ENCODE peak calls at places on chromosomes 6 and 20, in nine cellular contexts. Q is nephron progenitor cell, M is H1, N is psoas muscle, I is coronary artery, B is right lobe of liver, R is bronchial epithelial cell, X is neural crest cell, Z is left ventricle myocardium inferior. F is an unnamed sample.

GRCh38 chr6:142118926-142119325 is 13.8 kb upstream of the GJE1 start:
- DNase-seq in Q (no peak), M (no peak), N (no peak), I (no peak), B (no peak), R (peak), X (no peak), Z (no peak), F (no peak)

GRCh38 chr6:16725145-16725864 is 36.0 kb downstream of the ATXN1 start:
- DNase-seq in Q (no peak), M (no peak), N (no peak), I (no peak), B (no peak), R (peak), X (no peak), Z (no peak), F (no peak)

GRCh38 chr6:155660243-155660977 is 204.8 kb upstream of the NOX3 start:
- DNase-seq in Q (peak), M (no peak), N (no peak), I (no peak), B (no peak), R (no peak), X (no peak), Z (no peak), F (no peak)

GRCh38 chr6:116542426-116542825 is 3.1 kb downstream of the TRAPPC3L start:
- DNase-seq in Q (no peak), M (no peak), N (no peak), I (no peak), B (no peak), R (no peak), X (no peak), Z (no peak), F (no peak)

GRCh38 chr6:79468116-79468515 is 69.1 kb downstream of the LCA5 start:
- DNase-seq in Q (no peak), M (no peak), N (no peak), I (no peak), B (no peak), R (no peak), X (no peak), Z (no peak), F (no peak)

GRCh38 chr6:73746776-73747175 is 50.8 kb downstream of the CD109 start:
- DNase-seq in Q (no peak), M (no peak), N (no peak), I (no peak), B (no peak), R (no peak), X (no peak), Z (no peak), F (no peak)

GRCh38 chr6:170063431-170063830 is 227.4 kb downstream of the DLL1 start:
- DNase-seq in Q (peak), M (peak), N (peak), I (peak), B (peak), R (no peak), X (no peak), Z (no peak), F (no peak)

GRCh38 chr6:37049990-37050853 is 44.8 kb downstream of the FGD2 start:
- DNase-seq in Q (no peak), M (no peak), N (peak), I (no peak), B (peak), R (no peak), X (no peak), Z (peak), F (no peak)

GRCh38 chr20:46253391-46253790 is 54.9 kb downstream of the CDH22 start:
- DNase-seq in Q (peak), M (no peak), N (peak), I (no peak), B (no peak), R (peak), X (no peak), Z (no peak), F (no peak)

GRCh38 chr20:21083825-21084325 is 22.3 kb downstream of the LINC00237 start:
- DNase-seq in Q (no peak), M (no peak), N (no peak), I (no peak), B (no peak), R (no peak), X (no peak), Z (no peak), F (no peak)

GRCh38 chr6:39403304-39403703 is 80.8 kb upstream of the KCNK16 start:
- DNase-seq in Q (no peak), M (no peak), N (no peak), I (no peak), B (no peak), R (no peak), X (no peak), Z (no peak), F (no peak)

GRCh38 chr20:34010405-34010895 is 16.7 kb downstream of the RALY start:
- DNase-seq in Q (no peak), M (no peak), N (no peak), I (no peak), B (no peak), R (no peak), X (no peak), Z (no peak), F (no peak)

GRCh38 chr6:91428953-91429560 is 842.2 kb upstream of the MAP3K7 start:
- DNase-seq in Q (no peak), M (no peak), N (no peak), I (no peak), B (no peak), R (no peak), X (no peak), Z (no peak), F (no peak)

GRCh38 chr20:17680836-17681740 is 954 bp downstream of the RRBP1 start:
- DNase-seq in Q (peak), M (peak), N (peak), I (peak), B (peak), R (peak), X (peak), Z (peak), F (no peak)

GRCh38 chr6:148559848-148560433 is 186.9 kb upstream of the UST start:
- DNase-seq in Q (peak), M (peak), N (peak), I (no peak), B (peak), R (peak), X (peak), Z (peak), F (peak)

GRCh38 chr6:90393232-90393884 is 96.7 kb upstream of the BACH2 start:
- DNase-seq in Q (peak), M (peak), N (peak), I (no peak), B (no peak), R (peak), X (peak), Z (no peak), F (peak)

GRCh38 chr6:1312444-1313363 is 806 bp downstream of the FOXQ1 start:
- DNase-seq in Q (peak), M (peak), N (no peak), I (no peak), B (peak), R (no peak), X (no peak), Z (no peak), F (no peak)

GRCh38 chr20:44209691-44210421 is 715 bp downstream of the OSER1 start:
- DNase-seq in Q (peak), M (peak), N (no peak), I (no peak), B (no peak), R (no peak), X (no peak), Z (no peak), F (no peak)

GRCh38 chr20:44207066-44207723 is 3.4 kb downstream of the OSER1 start:
- DNase-seq in Q (no peak), M (no peak), N (no peak), I (no peak), B (no peak), R (no peak), X (no peak), Z (no peak), F (no peak)

GRCh38 chr20:44208165-44208564 is 2.4 kb downstream of the OSER1 start:
- DNase-seq in Q (no peak), M (no peak), N (no peak), I (no peak), B (no peak), R (no peak), X (no peak), Z (no peak), F (no peak)

GRCh38 chr20:44210422-44211176 is at the start of gene OSER1:
- DNase-seq in Q (peak), M (peak), N (peak), I (peak), B (peak), R (peak), X (peak), Z (peak), F (peak)

DNA sequence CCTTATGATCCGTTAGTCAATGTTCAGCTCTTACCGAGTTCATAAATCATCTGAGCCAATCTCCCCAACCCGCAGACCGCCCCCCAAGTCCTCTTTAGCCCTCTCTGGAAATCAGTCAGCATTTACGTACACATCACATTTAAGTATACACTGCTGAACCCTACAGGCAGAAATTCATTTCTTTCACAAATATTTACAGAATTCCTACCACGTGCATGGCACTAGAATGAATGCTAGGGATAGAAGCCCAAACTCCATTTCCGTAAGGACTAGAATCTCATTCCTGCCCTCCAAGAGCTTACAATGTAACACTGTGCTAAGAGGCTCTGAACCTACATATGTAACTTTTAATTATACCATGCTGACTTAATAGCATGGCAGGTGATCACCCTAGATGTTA is 1.8 kb downstream of the OSER1 start:
- DNase-seq in Q (no peak), M (no peak), N (no peak), I (no peak), B (no peak), R (no peak), X (no peak), Z (no peak), F (no peak)
- TF ChIP-seq CTCF in Q (no peak), M (no peak), N (no peak), I (no peak), B (no peak), R (no peak), X (no peak), Z (no peak), F (no peak)

GRCh38 chr20:47373206-47373722 is 16.8 kb upstream of the ZMYND8 start:
- DNase-seq in Q (no peak), M (no peak), N (no peak), I (no peak), B (no peak), R (no peak), X (no peak), Z (no peak), F (no peak)

GRCh38 chr20:47379433-47380150 is 23.1 kb upstream of the ZMYND8 start:
- DNase-seq in Q (no peak), M (no peak), N (no peak), I (no peak), B (no peak), R (no peak), X (no peak), Z (no peak), F (peak)

GRCh38 chr20:47382746-47383145 is 26.2 kb upstream of the ZMYND8 start:
- DNase-seq in Q (no peak), M (no peak), N (no peak), I (no peak), B (no peak), R (no peak), X (no peak), Z (no peak), F (no peak)

GRCh38 chr20:47380481-47380880 is 24.0 kb upstream of the ZMYND8 start:
- DNase-seq in Q (no peak), M (no peak), N (no peak), I (no peak), B (no peak), R (no peak), X (no peak), Z (no peak), F (no peak)

DNA sequence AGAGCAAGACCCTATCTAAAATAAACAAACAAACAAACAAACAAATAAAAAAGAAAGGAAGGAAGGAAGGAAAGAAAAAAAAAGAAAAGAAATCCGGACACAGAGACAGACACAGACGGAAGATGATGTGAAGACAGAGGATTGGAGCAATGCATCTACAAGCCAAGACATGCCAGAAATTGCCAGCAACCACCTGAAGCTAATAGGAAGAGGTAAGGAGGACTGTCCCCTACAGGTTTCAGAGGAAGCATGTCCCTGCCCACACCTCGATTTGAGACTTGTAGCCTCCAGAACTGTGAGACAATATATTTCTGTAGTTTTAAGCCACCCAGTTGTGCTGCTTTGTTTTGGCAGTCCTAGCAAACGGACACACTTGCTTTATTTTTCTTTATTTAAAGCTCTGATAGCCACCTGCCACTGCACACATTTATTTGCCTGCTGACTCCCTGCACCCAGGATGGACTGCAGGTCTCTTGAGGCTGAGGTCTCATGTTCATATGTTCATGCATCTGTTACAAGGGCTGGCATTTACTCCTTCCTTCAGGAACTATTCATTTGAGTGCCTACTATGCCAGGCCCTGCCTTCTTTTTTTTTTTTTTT is 20.7 kb upstream of the ZMYND8 start:
- DNase-seq in Q (no peak), M (no peak), N (no peak), I (no peak), B (no peak), R (peak), X (no peak), Z (no peak), F (no peak)
- TF ChIP-seq CTCF in Q (no peak), M (peak), N (no peak), I (no peak), B (no peak), R (peak), X (no peak), Z (no peak), F (no peak)

DNA sequence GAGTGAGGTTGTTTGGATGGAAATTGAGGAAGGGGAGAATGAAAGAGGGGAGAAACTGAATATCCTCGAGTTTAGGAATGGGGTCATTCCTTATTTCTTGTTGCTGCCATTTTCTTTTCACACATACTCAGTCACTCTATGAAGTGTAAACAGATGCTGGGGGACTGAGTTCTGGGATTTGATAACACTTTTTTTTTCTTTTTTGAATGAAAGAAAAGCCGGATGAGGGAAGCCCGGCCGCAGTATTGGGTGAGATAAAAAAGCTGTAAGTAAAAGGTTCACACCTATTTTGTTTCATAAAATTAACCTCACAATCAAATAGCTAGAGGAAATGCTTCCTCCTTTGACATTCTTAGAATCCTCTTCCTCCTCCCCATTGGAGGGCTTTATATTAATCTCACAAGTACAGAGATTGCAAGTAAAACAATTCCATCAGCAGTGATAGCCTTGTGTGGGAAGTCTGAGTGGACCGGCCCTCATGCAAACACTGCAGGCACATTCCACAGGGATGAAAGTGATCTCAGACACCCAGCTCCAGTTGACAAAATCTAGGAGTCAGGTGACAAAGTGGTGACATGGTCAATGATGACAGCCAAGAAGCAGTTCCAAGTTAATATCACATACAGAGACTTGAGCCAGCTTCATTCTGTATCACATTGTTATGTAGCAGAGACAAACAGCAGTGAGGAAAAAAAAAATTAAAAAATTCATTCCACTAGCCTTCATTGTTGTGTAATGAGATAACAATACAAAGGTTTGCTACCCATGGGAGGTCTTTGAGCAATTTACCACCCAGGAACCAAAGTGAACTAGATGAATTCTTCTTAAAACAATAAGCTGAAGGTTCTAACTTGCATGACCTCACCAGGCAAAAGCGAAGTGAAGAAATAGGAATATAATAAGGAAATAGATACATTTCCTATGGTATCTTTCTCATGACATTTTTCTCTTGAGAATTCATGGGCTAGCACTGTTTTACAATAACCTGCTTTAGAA is 391.0 kb upstream of the HSF2 start:
- DNase-seq in Q (no peak), M (no peak), N (no peak), I (no peak), B (no peak), R (no peak), X (no peak), Z (peak), F (no peak)
- TF ChIP-seq CTCF in Q (no peak), M (no peak), N (no peak), I (no peak), B (no peak), R (no peak), X (no peak), Z (no peak), F (no peak)

DNA sequence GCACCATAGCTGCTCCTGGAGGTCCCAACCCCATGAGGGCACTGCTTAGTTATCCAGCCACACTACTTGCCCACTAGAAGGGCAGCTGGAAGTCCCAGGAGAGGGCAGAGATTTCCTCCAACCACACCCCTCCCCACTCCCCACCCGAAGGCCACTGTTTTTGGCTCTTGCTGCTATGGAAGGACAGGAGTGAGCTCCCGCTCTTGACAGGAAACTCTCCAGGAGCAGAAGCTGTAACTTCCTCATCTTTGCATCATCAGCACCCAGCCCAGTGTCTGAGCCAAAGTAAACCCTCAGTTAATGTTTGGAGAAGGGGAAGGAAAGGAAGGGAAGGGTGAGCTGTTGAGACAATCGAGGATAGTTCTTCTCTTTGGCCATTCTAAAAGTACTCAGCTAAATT is 120.7 kb downstream of the MTFR2 start:
- DNase-seq in Q (no peak), M (no peak), N (no peak), I (no peak), B (peak), R (no peak), X (no peak), Z (no peak), F (no peak)
- TF ChIP-seq CTCF in Q (no peak), M (no peak), N (no peak), I (no peak), B (no peak), R (no peak), X (no peak), Z (no peak), F (no peak)

DNA sequence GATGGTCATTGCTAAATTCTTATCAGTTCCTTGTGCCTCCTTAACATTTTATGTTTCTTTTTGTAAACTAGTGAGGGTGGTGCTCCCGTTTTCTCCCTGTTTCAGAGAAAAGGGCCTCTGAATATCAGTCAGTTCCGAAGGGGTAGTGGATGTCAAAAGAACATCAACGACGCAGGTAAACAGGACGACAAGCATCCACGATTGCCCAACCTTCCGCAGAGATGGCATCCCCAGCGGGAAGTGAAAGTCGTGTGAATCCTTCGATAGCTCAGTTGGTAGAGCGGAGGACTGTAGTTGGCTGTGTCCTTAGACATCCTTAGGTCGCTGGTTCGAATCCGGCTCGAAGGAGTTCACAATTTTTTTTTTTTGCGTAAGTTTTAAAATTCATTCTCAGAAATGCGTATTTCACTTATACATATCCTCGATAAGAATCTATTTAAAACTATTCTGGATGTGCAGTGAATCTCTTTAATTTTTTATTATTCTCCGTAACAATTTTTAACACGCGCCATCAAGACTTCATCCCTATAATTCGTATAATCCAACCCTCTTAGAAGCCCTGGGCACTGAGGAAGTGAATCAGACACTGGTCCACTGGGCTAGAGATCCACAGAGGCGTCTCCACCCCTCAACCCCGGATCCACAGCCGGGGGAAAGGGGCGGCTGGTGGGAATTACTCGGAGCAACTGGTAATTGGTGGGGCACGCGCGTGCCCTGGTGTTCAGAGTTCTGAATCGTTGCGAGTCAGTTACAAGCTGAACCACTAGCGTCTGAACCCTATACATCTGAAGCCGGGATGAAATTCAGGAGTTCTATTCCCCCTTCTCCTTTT is 27.9 kb upstream of the ABT1 start:
- DNase-seq in Q (peak), M (peak), N (peak), I (peak), B (peak), R (peak), X (peak), Z (peak), F (peak)
- TF ChIP-seq CTCF in Q (no peak), M (peak), N (no peak), I (no peak), B (no peak), R (peak), X (peak), Z (no peak), F (no peak)

GRCh38 chr6:106084106-106084963 is 1.8 kb upstream of the PRDM1 start:
- DNase-seq in Q (peak), M (peak), N (peak), I (no peak), B (no peak), R (peak), X (no peak), Z (no peak), F (no peak)
- TF ChIP-seq CTCF in Q (peak), M (peak), N (no peak), I (no peak), B (no peak), R (peak), X (peak), Z (peak), F (no peak)

GRCh38 chr6:3162565-3163247 is 5.4 kb upstream of the TUBB2A start:
- DNase-seq in Q (peak), M (peak), N (peak), I (peak), B (peak), R (peak), X (peak), Z (peak), F (no peak)
- TF ChIP-seq CTCF in Q (no peak), M (peak), N (no peak), I (no peak), B (no peak), R (peak), X (peak), Z (peak), F (no peak)

GRCh38 chr6:111482959-111483735 is at the start of gene REV3L:
- DNase-seq in Q (peak), M (peak), N (peak), I (peak), B (peak), R (peak), X (peak), Z (peak), F (peak)
- TF ChIP-seq CTCF in Q (no peak), M (no peak), N (no peak), I (no peak), B (no peak), R (no peak), X (no peak), Z (no peak), F (no peak)

GRCh38 chr6:54515713-54516112 is 207.5 kb downstream of the TINAG start:
- DNase-seq in Q (no peak), M (no peak), N (no peak), I (no peak), B (no peak), R (peak), X (no peak), Z (no peak), F (no peak)

GRCh38 chr6:54516331-54516730 is 208.1 kb downstream of the TINAG start:
- DNase-seq in Q (no peak), M (no peak), N (no peak), I (no peak), B (no peak), R (no peak), X (no peak), Z (no peak), F (no peak)

GRCh38 chr6:54519161-54519560 is 210.9 kb downstream of the TINAG start:
- DNase-seq in Q (no peak), M (no peak), N (no peak), I (no peak), B (no peak), R (no peak), X (no peak), Z (no peak), F (no peak)

GRCh38 chr6:54515013-54515412 is 206.8 kb downstream of the TINAG start:
- DNase-seq in Q (no peak), M (no peak), N (no peak), I (no peak), B (no peak), R (peak), X (no peak), Z (no peak), F (no peak)
- TF ChIP-seq CTCF in Q (no peak), M (no peak), N (no peak), I (no peak), B (no peak), R (no peak), X (no peak), Z (no peak), F (no peak)